ENCODE peak calls at places on chromosomes 4 and X, in nine cellular contexts. One of them, this sample, is unnamed. For H3K36me3 and H3K4me1, the result is how much of the 10 kb centered on the place peaks cover.

GRCh38 chrX:20197641-20198210 is 56.1 kb upstream of the EIF1AX start:
- DNase-seq in gastrocnemius medialis: no peak
- DNase-seq in upper lobe of right lung: no peak
- DNase-seq in mesendoderm: no peak
- DNase-seq in heart right ventricle: no peak
- DNase-seq in CD8-positive, alpha-beta memory T cell: no peak
- DNase-seq in upper lobe of left lung: no peak
- DNase-seq in ovary: no peak
- DNase-seq in esophagus squamous epithelium: no peak
- DNase-seq in this sample: no peak

GRCh38 chrX:72274526-72274925 is 2.5 kb downstream of the RPS4X start:
- DNase-seq in upper lobe of right lung: no peak
- DNase-seq in mesendoderm: no peak
- DNase-seq in CD8-positive, alpha-beta memory T cell: no peak
- DNase-seq in heart right ventricle: no peak
- DNase-seq in gastrocnemius medialis: no peak
- DNase-seq in esophagus squamous epithelium: no peak
- DNase-seq in ovary: no peak
- DNase-seq in upper lobe of left lung: no peak
- DNase-seq in this sample: no peak

GRCh38 chr4:127586922-127587571 is 45.7 kb upstream of the INTU start:
- DNase-seq in heart right ventricle: no peak
- DNase-seq in upper lobe of right lung: no peak
- DNase-seq in upper lobe of left lung: no peak
- DNase-seq in mesendoderm: peak
- DNase-seq in ovary: no peak
- DNase-seq in gastrocnemius medialis: no peak
- DNase-seq in CD8-positive, alpha-beta memory T cell: no peak
- DNase-seq in esophagus squamous epithelium: no peak
- DNase-seq in this sample: peak

GRCh38 chrX:14529288-14529989 is at the start of gene GLRA2:
- DNase-seq in gastrocnemius medialis: no peak
- DNase-seq in CD8-positive, alpha-beta memory T cell: no peak
- DNase-seq in ovary: no peak
- DNase-seq in mesendoderm: peak
- DNase-seq in upper lobe of left lung: no peak
- DNase-seq in heart right ventricle: no peak
- DNase-seq in esophagus squamous epithelium: no peak
- DNase-seq in upper lobe of right lung: no peak
- DNase-seq in this sample: no peak

GRCh38 chrX:77875372-77875771 is 19.9 kb downstream of the MAGT1 start:
- DNase-seq in upper lobe of left lung: no peak
- DNase-seq in CD8-positive, alpha-beta memory T cell: no peak
- DNase-seq in upper lobe of right lung: no peak
- DNase-seq in esophagus squamous epithelium: no peak
- DNase-seq in ovary: no peak
- DNase-seq in gastrocnemius medialis: no peak
- DNase-seq in mesendoderm: no peak
- DNase-seq in heart right ventricle: no peak
- DNase-seq in this sample: no peak

GRCh38 chr4:156290811-156291210 is 337.1 kb upstream of the CTSO start:
- DNase-seq in esophagus squamous epithelium: no peak
- DNase-seq in mesendoderm: no peak
- DNase-seq in upper lobe of left lung: no peak
- DNase-seq in upper lobe of right lung: no peak
- DNase-seq in heart right ventricle: no peak
- DNase-seq in gastrocnemius medialis: no peak
- DNase-seq in ovary: no peak
- DNase-seq in CD8-positive, alpha-beta memory T cell: no peak
- DNase-seq in this sample: no peak

GRCh38 chrX:1813809-1814208 is 198.9 kb downstream of the ASMT start:
- DNase-seq in upper lobe of left lung: no peak
- DNase-seq in upper lobe of right lung: no peak
- DNase-seq in mesendoderm: no peak
- DNase-seq in esophagus squamous epithelium: no peak
- DNase-seq in CD8-positive, alpha-beta memory T cell: no peak
- DNase-seq in ovary: no peak
- DNase-seq in heart right ventricle: no peak
- DNase-seq in gastrocnemius medialis: no peak
- DNase-seq in this sample: no peak

GRCh38 chr4:108171541-108172230 is 3.0 kb upstream of the LEF1 start:
- DNase-seq in ovary: no peak
- DNase-seq in mesendoderm: peak
- DNase-seq in gastrocnemius medialis: no peak
- DNase-seq in upper lobe of left lung: peak
- DNase-seq in upper lobe of right lung: no peak
- DNase-seq in heart right ventricle: no peak
- DNase-seq in CD8-positive, alpha-beta memory T cell: no peak
- DNase-seq in esophagus squamous epithelium: no peak
- DNase-seq in this sample: no peak

GRCh38 chr4:73998040-73999011 is at the start of gene CXCL5:
- DNase-seq in mesendoderm: peak
- DNase-seq in heart right ventricle: peak
- DNase-seq in gastrocnemius medialis: no peak
- DNase-seq in CD8-positive, alpha-beta memory T cell: no peak
- DNase-seq in upper lobe of right lung: peak
- DNase-seq in esophagus squamous epithelium: no peak
- DNase-seq in ovary: no peak
- DNase-seq in upper lobe of left lung: peak
- DNase-seq in this sample: peak

GRCh38 chr4:91577864-91578263 is 725.9 kb upstream of the GRID2 start:
- DNase-seq in heart right ventricle: no peak
- DNase-seq in upper lobe of right lung: no peak
- DNase-seq in ovary: no peak
- DNase-seq in gastrocnemius medialis: no peak
- DNase-seq in CD8-positive, alpha-beta memory T cell: no peak
- DNase-seq in mesendoderm: no peak
- DNase-seq in upper lobe of left lung: no peak
- DNase-seq in esophagus squamous epithelium: no peak
- DNase-seq in this sample: no peak

GRCh38 chrX:15469613-15470012 is 23.5 kb downstream of the PIR start:
- DNase-seq in mesendoderm: no peak
- DNase-seq in gastrocnemius medialis: no peak
- DNase-seq in ovary: no peak
- DNase-seq in upper lobe of left lung: no peak
- DNase-seq in CD8-positive, alpha-beta memory T cell: no peak
- DNase-seq in upper lobe of right lung: no peak
- DNase-seq in esophagus squamous epithelium: no peak
- DNase-seq in heart right ventricle: no peak
- DNase-seq in this sample: no peak

GRCh38 chr4:1985287-1985686 is 23.5 kb downstream of the NELFA start:
- DNase-seq in upper lobe of left lung: peak
- DNase-seq in gastrocnemius medialis: no peak
- DNase-seq in CD8-positive, alpha-beta memory T cell: no peak
- DNase-seq in ovary: no peak
- DNase-seq in esophagus squamous epithelium: no peak
- DNase-seq in heart right ventricle: no peak
- DNase-seq in upper lobe of right lung: peak
- DNase-seq in mesendoderm: no peak
- DNase-seq in this sample: no peak
- H3K36me3 ChIP-seq in upper lobe of left lung: half or more
- H3K36me3 ChIP-seq in gastrocnemius medialis: under half
- H3K36me3 ChIP-seq in CD8-positive, alpha-beta memory T cell: under half
- H3K36me3 ChIP-seq in ovary: under half
- H3K36me3 ChIP-seq in esophagus squamous epithelium: half or more
- H3K36me3 ChIP-seq in heart right ventricle: under half
- H3K36me3 ChIP-seq in upper lobe of right lung: half or more
- H3K36me3 ChIP-seq in mesendoderm: under half
- H3K36me3 ChIP-seq in this sample: under half

GRCh38 chr4:168866635-168867034 is 143.4 kb downstream of the CBR4 start:
- DNase-seq in mesendoderm: no peak
- DNase-seq in upper lobe of right lung: no peak
- DNase-seq in esophagus squamous epithelium: no peak
- DNase-seq in CD8-positive, alpha-beta memory T cell: no peak
- DNase-seq in upper lobe of left lung: no peak
- DNase-seq in ovary: no peak
- DNase-seq in heart right ventricle: no peak
- DNase-seq in gastrocnemius medialis: no peak
- DNase-seq in this sample: no peak

GRCh38 chr4:168871686-168872085 is 138.4 kb downstream of the CBR4 start:
- DNase-seq in gastrocnemius medialis: no peak
- DNase-seq in heart right ventricle: no peak
- DNase-seq in CD8-positive, alpha-beta memory T cell: no peak
- DNase-seq in upper lobe of left lung: no peak
- DNase-seq in upper lobe of right lung: no peak
- DNase-seq in ovary: no peak
- DNase-seq in esophagus squamous epithelium: no peak
- DNase-seq in mesendoderm: no peak
- DNase-seq in this sample: no peak

GRCh38 chr4:168868044-168868855 is 141.8 kb downstream of the CBR4 start:
- DNase-seq in gastrocnemius medialis: no peak
- DNase-seq in CD8-positive, alpha-beta memory T cell: no peak
- DNase-seq in upper lobe of left lung: no peak
- DNase-seq in mesendoderm: no peak
- DNase-seq in ovary: no peak
- DNase-seq in heart right ventricle: no peak
- DNase-seq in esophagus squamous epithelium: no peak
- DNase-seq in upper lobe of right lung: no peak
- DNase-seq in this sample: no peak

GRCh38 chr4:168867128-168867527 is 142.9 kb downstream of the CBR4 start:
- DNase-seq in ovary: no peak
- DNase-seq in esophagus squamous epithelium: no peak
- DNase-seq in mesendoderm: no peak
- DNase-seq in gastrocnemius medialis: no peak
- DNase-seq in upper lobe of right lung: no peak
- DNase-seq in CD8-positive, alpha-beta memory T cell: no peak
- DNase-seq in heart right ventricle: no peak
- DNase-seq in upper lobe of left lung: no peak
- DNase-seq in this sample: no peak

DNA sequence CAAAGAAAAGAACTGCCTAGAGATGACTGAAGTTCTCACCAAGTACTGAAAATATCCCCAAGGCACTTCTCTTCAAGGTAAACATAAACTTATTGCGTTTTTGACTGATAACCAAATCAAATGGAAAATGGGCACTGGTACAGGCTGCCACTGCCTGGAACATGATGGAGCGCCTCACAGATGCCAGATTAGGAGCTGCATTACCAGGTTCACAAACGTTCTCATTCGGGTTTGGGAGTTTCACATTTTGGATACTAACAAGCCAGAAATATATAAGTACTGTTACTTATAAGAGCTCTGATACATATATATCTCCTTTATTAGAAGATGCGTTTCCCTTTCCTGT is 141.2 kb downstream of the CBR4 start:
- DNase-seq in heart right ventricle: no peak
- DNase-seq in upper lobe of left lung: no peak
- DNase-seq in gastrocnemius medialis: no peak
- DNase-seq in upper lobe of right lung: no peak
- DNase-seq in mesendoderm: no peak
- DNase-seq in esophagus squamous epithelium: no peak
- DNase-seq in ovary: no peak
- DNase-seq in CD8-positive, alpha-beta memory T cell: no peak
- DNase-seq in this sample: no peak
- H3K4me1 ChIP-seq in heart right ventricle: half or more
- H3K4me1 ChIP-seq in upper lobe of left lung: under half
- H3K4me1 ChIP-seq in gastrocnemius medialis: under half
- H3K4me1 ChIP-seq in upper lobe of right lung: under half
- H3K4me1 ChIP-seq in mesendoderm: under half
- H3K4me1 ChIP-seq in esophagus squamous epithelium: under half
- H3K4me1 ChIP-seq in ovary: under half
- H3K4me1 ChIP-seq in CD8-positive, alpha-beta memory T cell: under half
- H3K4me1 ChIP-seq in this sample: under half

DNA sequence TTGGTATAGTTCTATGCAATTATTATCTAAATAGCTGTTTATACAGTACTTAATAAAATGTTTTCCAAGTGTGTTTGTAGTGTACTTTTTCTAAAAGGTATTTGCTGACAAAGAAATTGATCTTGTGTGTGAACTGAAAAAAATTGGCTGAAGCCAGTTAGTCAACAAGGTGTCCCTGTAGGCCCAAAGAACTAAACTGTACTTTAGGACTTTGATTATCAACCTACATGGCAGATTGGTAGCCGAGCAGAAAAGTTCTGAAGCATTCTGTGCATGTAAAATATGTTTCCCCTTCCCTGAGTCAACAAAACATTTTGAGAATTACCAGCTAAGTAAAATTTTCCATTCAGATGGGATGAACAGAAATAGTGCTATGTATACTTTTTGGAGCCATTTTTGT is 21.0 kb downstream of the ADH5 start:
- DNase-seq in CD8-positive, alpha-beta memory T cell: no peak
- DNase-seq in mesendoderm: no peak
- DNase-seq in ovary: no peak
- DNase-seq in upper lobe of right lung: no peak
- DNase-seq in upper lobe of left lung: no peak
- DNase-seq in esophagus squamous epithelium: no peak
- DNase-seq in heart right ventricle: no peak
- DNase-seq in gastrocnemius medialis: no peak
- DNase-seq in this sample: no peak
- H3K36me3 ChIP-seq in CD8-positive, alpha-beta memory T cell: under half
- H3K36me3 ChIP-seq in mesendoderm: under half
- H3K36me3 ChIP-seq in ovary: under half
- H3K36me3 ChIP-seq in upper lobe of right lung: half or more
- H3K36me3 ChIP-seq in upper lobe of left lung: under half
- H3K36me3 ChIP-seq in esophagus squamous epithelium: under half
- H3K36me3 ChIP-seq in heart right ventricle: under half
- H3K36me3 ChIP-seq in gastrocnemius medialis: under half
- H3K36me3 ChIP-seq in this sample: under half

GRCh38 chr4:186885289-186885688 is 161.6 kb upstream of the FAT1 start:
- DNase-seq in mesendoderm: peak
- DNase-seq in gastrocnemius medialis: no peak
- DNase-seq in ovary: no peak
- DNase-seq in upper lobe of right lung: no peak
- DNase-seq in esophagus squamous epithelium: no peak
- DNase-seq in heart right ventricle: no peak
- DNase-seq in CD8-positive, alpha-beta memory T cell: no peak
- DNase-seq in upper lobe of left lung: no peak
- DNase-seq in this sample: no peak

GRCh38 chr4:186881521-186882220 is 158.0 kb upstream of the FAT1 start:
- DNase-seq in upper lobe of left lung: no peak
- DNase-seq in upper lobe of right lung: no peak
- DNase-seq in ovary: no peak
- DNase-seq in esophagus squamous epithelium: no peak
- DNase-seq in heart right ventricle: no peak
- DNase-seq in mesendoderm: no peak
- DNase-seq in gastrocnemius medialis: no peak
- DNase-seq in CD8-positive, alpha-beta memory T cell: no peak
- DNase-seq in this sample: no peak

GRCh38 chr4:186878203-186878800 is 154.6 kb upstream of the FAT1 start:
- DNase-seq in ovary: no peak
- DNase-seq in CD8-positive, alpha-beta memory T cell: no peak
- DNase-seq in esophagus squamous epithelium: no peak
- DNase-seq in gastrocnemius medialis: no peak
- DNase-seq in mesendoderm: no peak
- DNase-seq in upper lobe of left lung: no peak
- DNase-seq in upper lobe of right lung: no peak
- DNase-seq in heart right ventricle: no peak
- DNase-seq in this sample: no peak

GRCh38 chr4:186886759-186887158 is 163.1 kb upstream of the FAT1 start:
- DNase-seq in upper lobe of right lung: no peak
- DNase-seq in heart right ventricle: no peak
- DNase-seq in mesendoderm: peak
- DNase-seq in upper lobe of left lung: no peak
- DNase-seq in CD8-positive, alpha-beta memory T cell: no peak
- DNase-seq in esophagus squamous epithelium: no peak
- DNase-seq in gastrocnemius medialis: no peak
- DNase-seq in ovary: no peak
- DNase-seq in this sample: no peak

DNA sequence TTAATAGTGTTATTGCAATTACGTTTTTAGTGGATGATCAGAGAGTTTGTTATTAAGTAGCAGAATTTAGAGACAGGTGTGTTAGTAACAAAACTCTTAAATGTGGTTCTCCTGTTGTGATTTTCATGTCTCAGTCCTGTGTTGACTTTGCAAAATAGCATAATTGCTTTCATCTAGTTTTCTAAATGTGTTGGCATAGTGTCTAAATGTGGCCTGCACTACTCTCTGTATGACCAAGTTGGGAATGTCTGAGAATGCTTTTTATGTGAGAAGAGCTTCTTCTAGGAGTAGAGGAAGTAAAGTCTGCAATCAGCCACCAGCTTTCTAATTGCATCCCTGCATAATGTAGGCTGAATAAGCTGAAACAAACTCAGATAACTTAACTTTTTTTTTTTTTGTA is 158.6 kb upstream of the FAT1 start:
- DNase-seq in mesendoderm: no peak
- DNase-seq in gastrocnemius medialis: no peak
- DNase-seq in esophagus squamous epithelium: no peak
- DNase-seq in CD8-positive, alpha-beta memory T cell: no peak
- DNase-seq in heart right ventricle: no peak
- DNase-seq in upper lobe of right lung: no peak
- DNase-seq in upper lobe of left lung: no peak
- DNase-seq in ovary: no peak
- DNase-seq in this sample: no peak
- H3K4me1 ChIP-seq in mesendoderm: under half
- H3K4me1 ChIP-seq in gastrocnemius medialis: under half
- H3K4me1 ChIP-seq in esophagus squamous epithelium: under half
- H3K4me1 ChIP-seq in CD8-positive, alpha-beta memory T cell: under half
- H3K4me1 ChIP-seq in heart right ventricle: under half
- H3K4me1 ChIP-seq in upper lobe of right lung: under half
- H3K4me1 ChIP-seq in upper lobe of left lung: under half
- H3K4me1 ChIP-seq in ovary: under half
- H3K4me1 ChIP-seq in this sample: under half

This sample was measured in body of pancreas.